ENCODE peak calls at places on chromosome 16, in nine cellular contexts. One of them, this sample, is unnamed.

GRCh38 chr16:48542020-48542473 is 67.9 kb downstream of the N4BP1 start:
- DNase-seq in D341Med: peak
- DNase-seq in lower leg skin: peak
- DNase-seq in left colon: peak
- DNase-seq in Calu3: peak
- DNase-seq in CD4-positive, alpha-beta T cell: no peak
- DNase-seq in midbrain: peak
- DNase-seq in cardiac fibroblast: peak
- DNase-seq in right lobe of liver: no peak
- DNase-seq in this sample: peak

GRCh38 chr16:84132527-84133285 is 12.3 kb downstream of the HSDL1 start:
- DNase-seq in D341Med: no peak
- DNase-seq in lower leg skin: no peak
- DNase-seq in left colon: no peak
- DNase-seq in Calu3: no peak
- DNase-seq in CD4-positive, alpha-beta T cell: no peak
- DNase-seq in midbrain: no peak
- DNase-seq in cardiac fibroblast: no peak
- DNase-seq in right lobe of liver: no peak
- DNase-seq in this sample: peak

GRCh38 chr16:50390914-50391700 is 22.3 kb upstream of the BRD7 start:
- DNase-seq in D341Med: no peak
- DNase-seq in lower leg skin: peak
- DNase-seq in left colon: no peak
- DNase-seq in Calu3: no peak
- DNase-seq in CD4-positive, alpha-beta T cell: no peak
- DNase-seq in midbrain: no peak
- DNase-seq in cardiac fibroblast: no peak
- DNase-seq in right lobe of liver: no peak
- DNase-seq in this sample: peak

GRCh38 chr16:4200781-4201137 is 41.1 kb downstream of the SRL start:
- DNase-seq in D341Med: no peak
- DNase-seq in lower leg skin: no peak
- DNase-seq in left colon: no peak
- DNase-seq in Calu3: no peak
- DNase-seq in CD4-positive, alpha-beta T cell: no peak
- DNase-seq in midbrain: no peak
- DNase-seq in cardiac fibroblast: peak
- DNase-seq in right lobe of liver: no peak
- DNase-seq in this sample: peak

GRCh38 chr16:88608076-88608475 is 30.3 kb upstream of the IL17C start:
- DNase-seq in D341Med: no peak
- DNase-seq in lower leg skin: no peak
- DNase-seq in left colon: no peak
- DNase-seq in Calu3: no peak
- DNase-seq in CD4-positive, alpha-beta T cell: no peak
- DNase-seq in midbrain: no peak
- DNase-seq in cardiac fibroblast: no peak
- DNase-seq in right lobe of liver: no peak
- DNase-seq in this sample: no peak

GRCh38 chr16:71883193-71883848 is 661 bp downstream of the ZNF821 start:
- DNase-seq in D341Med: peak
- DNase-seq in lower leg skin: peak
- DNase-seq in left colon: peak
- DNase-seq in Calu3: peak
- DNase-seq in CD4-positive, alpha-beta T cell: peak
- DNase-seq in midbrain: peak
- DNase-seq in cardiac fibroblast: no peak
- DNase-seq in right lobe of liver: no peak
- DNase-seq in this sample: peak

GRCh38 chr16:90020260-90020837 is 1.1 kb upstream of the DBNDD1 start:
- DNase-seq in D341Med: no peak
- DNase-seq in lower leg skin: no peak
- DNase-seq in left colon: no peak
- DNase-seq in Calu3: peak
- DNase-seq in CD4-positive, alpha-beta T cell: no peak
- DNase-seq in midbrain: peak
- DNase-seq in cardiac fibroblast: no peak
- DNase-seq in right lobe of liver: no peak
- DNase-seq in this sample: no peak

GRCh38 chr16:974001-974601 is 3.3 kb upstream of the LMF1 start:
- DNase-seq in D341Med: no peak
- DNase-seq in lower leg skin: no peak
- DNase-seq in left colon: no peak
- DNase-seq in Calu3: peak
- DNase-seq in CD4-positive, alpha-beta T cell: no peak
- DNase-seq in midbrain: no peak
- DNase-seq in cardiac fibroblast: no peak
- DNase-seq in right lobe of liver: no peak
- DNase-seq in this sample: no peak

GRCh38 chr16:57883953-57884654 is 81.8 kb upstream of the KIFC3 start:
- DNase-seq in D341Med: no peak
- DNase-seq in lower leg skin: no peak
- DNase-seq in left colon: no peak
- DNase-seq in Calu3: no peak
- DNase-seq in CD4-positive, alpha-beta T cell: no peak
- DNase-seq in midbrain: no peak
- DNase-seq in cardiac fibroblast: no peak
- DNase-seq in right lobe of liver: no peak
- DNase-seq in this sample: no peak

GRCh38 chr16:12646098-12646489 is 157.6 kb downstream of the CPPED1 start:
- DNase-seq in D341Med: no peak
- DNase-seq in lower leg skin: no peak
- DNase-seq in left colon: no peak
- DNase-seq in Calu3: no peak
- DNase-seq in CD4-positive, alpha-beta T cell: no peak
- DNase-seq in midbrain: no peak
- DNase-seq in cardiac fibroblast: no peak
- DNase-seq in right lobe of liver: no peak
- DNase-seq in this sample: no peak

GRCh38 chr16:78436846-78437245 is 337.4 kb downstream of the WWOX start:
- DNase-seq in D341Med: no peak
- DNase-seq in lower leg skin: no peak
- DNase-seq in left colon: no peak
- DNase-seq in Calu3: no peak
- DNase-seq in CD4-positive, alpha-beta T cell: no peak
- DNase-seq in midbrain: no peak
- DNase-seq in cardiac fibroblast: no peak
- DNase-seq in right lobe of liver: no peak
- DNase-seq in this sample: no peak

This sample was measured in adipocyte.